ENCODE peak calls at places on chromosomes 16 and 17, in ten cellular contexts. N is EL; I is activated T-helper 1 cell treated with anti-CD3 and anti-CD28 coated beads, Interleukin-2, amount 50 U/mL, for 16 hours; T is H54; W is stimulated activated CD8-positive, alpha-beta memory T cell treated with anti-CD3 and anti-CD28 coated beads, Interleukin-12 subunit alpha, Interleukin-12 subunit beta, amount 100 ng/mL, for 4 hours; M is activated CD4-positive, CD25-positive, alpha-beta regulatory T cell treated with anti-CD3 and anti-CD28 coated beads, Interleukin-2, amount 50 U/mL, for 16 hours; H is NCI-H1105 treated with DMSO at 0.1 percent for 48 hours; G is fibroblast of mammary gland; B is COLO829; Y is psoas muscle. C is an unnamed sample.

GRCh38 chr16:4664538-4665418 is 28.6 kb upstream of the NUDT16L1 start:
- DNase-seq in N (no peak), I (peak; percentile 32), T (no peak), W (peak; percentile 29), M (no peak), H (no peak), G (peak; percentile 77), B (no peak), Y (peak; percentile 64), C (no peak)

GRCh38 chr17:75526555-75527270 is 1.2 kb downstream of the LLGL2 start:
- DNase-seq in N (no peak), I (no peak), T (no peak), W (no peak), M (no peak), H (no peak), G (no peak), B (no peak), Y (no peak), C (no peak)

GRCh38 chr16:15952265-15952711 is 2.9 kb downstream of the ABCC1 start:
- DNase-seq in N (no peak), I (no peak), T (no peak), W (no peak), M (no peak), H (no peak), G (no peak), B (no peak), Y (no peak), C (no peak)

GRCh38 chr17:32609085-32609484 is 122.3 kb downstream of the CDK5R1 start:
- DNase-seq in N (peak; percentile 23), I (peak; percentile 57), T (no peak), W (peak; percentile 32), M (peak; percentile 30), H (peak; percentile 39), G (peak; percentile 10), B (no peak), Y (peak; percentile 75), C (peak; percentile 18)

GRCh38 chr17:79851461-79851817 is 12.2 kb upstream of the CBX4 start:
- DNase-seq in N (no peak), I (no peak), T (no peak), W (no peak), M (no peak), H (peak; percentile 68), G (no peak), B (no peak), Y (no peak), C (no peak)

GRCh38 chr17:14833201-14833773 is 431.8 kb downstream of the PMP22 start:
- DNase-seq in N (peak; percentile 88), I (no peak), T (no peak), W (no peak), M (no peak), H (no peak), G (peak; percentile 84), B (no peak), Y (no peak), C (peak; percentile 29)

GRCh38 chr17:82203920-82204319 is 8.7 kb downstream of the CCDC57 start:
- DNase-seq in N (no peak), I (no peak), T (no peak), W (no peak), M (no peak), H (no peak), G (no peak), B (no peak), Y (no peak), C (no peak)

GRCh38 chr16:53757971-53758609 is 54.1 kb downstream of the FTO start:
- DNase-seq in N (no peak), I (no peak), T (no peak), W (no peak), M (no peak), H (peak; percentile 14), G (no peak), B (no peak), Y (no peak), C (no peak)

GRCh38 chr17:31722251-31723056 is 136.6 kb downstream of the COPRS start:
- DNase-seq in N (peak; percentile 80), I (no peak), T (peak; percentile 51), W (no peak), M (no peak), H (no peak), G (no peak), B (peak; percentile 78), Y (no peak), C (peak; percentile 57)

GRCh38 chr16:48542020-48542473 is 67.9 kb downstream of the N4BP1 start:
- DNase-seq in N (peak; percentile 42), I (no peak), T (no peak), W (no peak), M (no peak), H (peak; percentile 15), G (peak; percentile 56), B (peak; percentile 48), Y (peak; percentile 79), C (peak; percentile 44)

C was measured in amniotic epithelial cell.